ENCODE peak calls at places on chromosomes 2 and 18, in ten cellular contexts. One of them, this sample, is unnamed.

GRCh38 chr2:178327516-178327915 is 123.5 kb downstream of the PRKRA start:
- DNase-seq in gastrocnemius medialis: no peak
- DNase-seq in neural progenitor cell: no peak
- DNase-seq in left ventricle myocardium inferior: no peak
- DNase-seq in DND-41: no peak
- DNase-seq in body of pancreas: no peak
- DNase-seq in tibial artery: no peak
- DNase-seq in cardiac muscle cell: no peak
- DNase-seq in breast epithelium: no peak
- DNase-seq in kidney: no peak
- DNase-seq in this sample: no peak

GRCh38 chr2:86221066-86221684 is 21.9 kb downstream of the MRPL35 start:
- DNase-seq in left ventricle myocardium inferior: no peak
- DNase-seq in breast epithelium: no peak
- DNase-seq in DND-41: peak
- DNase-seq in kidney: no peak
- DNase-seq in neural progenitor cell: peak
- DNase-seq in body of pancreas: peak
- DNase-seq in cardiac muscle cell: peak
- DNase-seq in gastrocnemius medialis: no peak
- DNase-seq in tibial artery: no peak
- DNase-seq in this sample: no peak

GRCh38 chr2:73825408-73825807 is 3.4 kb upstream of the STAMBP start:
- DNase-seq in tibial artery: no peak
- DNase-seq in breast epithelium: no peak
- DNase-seq in kidney: no peak
- DNase-seq in body of pancreas: no peak
- DNase-seq in neural progenitor cell: no peak
- DNase-seq in left ventricle myocardium inferior: no peak
- DNase-seq in gastrocnemius medialis: no peak
- DNase-seq in cardiac muscle cell: no peak
- DNase-seq in DND-41: no peak
- DNase-seq in this sample: no peak

GRCh38 chr2:854460-854859 is 96.2 kb upstream of the SNTG2 start:
- DNase-seq in cardiac muscle cell: peak
- DNase-seq in DND-41: no peak
- DNase-seq in neural progenitor cell: peak
- DNase-seq in tibial artery: no peak
- DNase-seq in kidney: peak
- DNase-seq in body of pancreas: peak
- DNase-seq in left ventricle myocardium inferior: peak
- DNase-seq in gastrocnemius medialis: no peak
- DNase-seq in breast epithelium: no peak
- DNase-seq in this sample: no peak

GRCh38 chr2:46459694-46460093 is 19.7 kb upstream of the TMEM247 start:
- DNase-seq in left ventricle myocardium inferior: no peak
- DNase-seq in tibial artery: no peak
- DNase-seq in body of pancreas: no peak
- DNase-seq in cardiac muscle cell: no peak
- DNase-seq in DND-41: no peak
- DNase-seq in neural progenitor cell: no peak
- DNase-seq in kidney: no peak
- DNase-seq in gastrocnemius medialis: no peak
- DNase-seq in breast epithelium: no peak
- DNase-seq in this sample: no peak

GRCh38 chr2:64018715-64019082 is 529 bp downstream of the VPS54 start:
- DNase-seq in neural progenitor cell: peak
- DNase-seq in tibial artery: peak
- DNase-seq in breast epithelium: peak
- DNase-seq in left ventricle myocardium inferior: peak
- DNase-seq in body of pancreas: peak
- DNase-seq in gastrocnemius medialis: peak
- DNase-seq in kidney: peak
- DNase-seq in DND-41: peak
- DNase-seq in cardiac muscle cell: no peak
- DNase-seq in this sample: no peak

GRCh38 chr2:47169784-47170183 is 14.7 kb upstream of the STPG4 start:
- DNase-seq in cardiac muscle cell: no peak
- DNase-seq in body of pancreas: no peak
- DNase-seq in left ventricle myocardium inferior: no peak
- DNase-seq in breast epithelium: no peak
- DNase-seq in kidney: no peak
- DNase-seq in tibial artery: no peak
- DNase-seq in gastrocnemius medialis: no peak
- DNase-seq in neural progenitor cell: no peak
- DNase-seq in DND-41: no peak
- DNase-seq in this sample: no peak

GRCh38 chr2:216792222-216793001 is 67.5 kb downstream of the TNP1 start:
- DNase-seq in gastrocnemius medialis: peak
- DNase-seq in cardiac muscle cell: peak
- DNase-seq in DND-41: no peak
- DNase-seq in breast epithelium: peak
- DNase-seq in left ventricle myocardium inferior: peak
- DNase-seq in body of pancreas: peak
- DNase-seq in tibial artery: peak
- DNase-seq in kidney: peak
- DNase-seq in neural progenitor cell: peak
- DNase-seq in this sample: no peak

GRCh38 chr2:113220970-113221708 is 47.4 kb downstream of the PSD4 start:
- DNase-seq in cardiac muscle cell: no peak
- DNase-seq in breast epithelium: no peak
- DNase-seq in DND-41: no peak
- DNase-seq in left ventricle myocardium inferior: no peak
- DNase-seq in kidney: no peak
- DNase-seq in body of pancreas: no peak
- DNase-seq in gastrocnemius medialis: no peak
- DNase-seq in neural progenitor cell: no peak
- DNase-seq in tibial artery: peak
- DNase-seq in this sample: no peak

GRCh38 chr2:36088716-36089328 is 266.8 kb upstream of the CRIM1 start:
- DNase-seq in gastrocnemius medialis: no peak
- DNase-seq in kidney: peak
- DNase-seq in tibial artery: no peak
- DNase-seq in neural progenitor cell: no peak
- DNase-seq in DND-41: no peak
- DNase-seq in body of pancreas: no peak
- DNase-seq in left ventricle myocardium inferior: no peak
- DNase-seq in breast epithelium: no peak
- DNase-seq in cardiac muscle cell: no peak
- DNase-seq in this sample: no peak

GRCh38 chr2:159606287-159606686 is 10.1 kb downstream of the BAZ2B start:
- DNase-seq in kidney: no peak
- DNase-seq in gastrocnemius medialis: no peak
- DNase-seq in DND-41: no peak
- DNase-seq in body of pancreas: no peak
- DNase-seq in breast epithelium: no peak
- DNase-seq in cardiac muscle cell: peak
- DNase-seq in neural progenitor cell: no peak
- DNase-seq in tibial artery: no peak
- DNase-seq in left ventricle myocardium inferior: no peak
- DNase-seq in this sample: no peak

GRCh38 chr18:58211510-58211909 is 167.5 kb downstream of the NEDD4L start:
- DNase-seq in cardiac muscle cell: no peak
- DNase-seq in neural progenitor cell: no peak
- DNase-seq in left ventricle myocardium inferior: no peak
- DNase-seq in tibial artery: no peak
- DNase-seq in breast epithelium: no peak
- DNase-seq in gastrocnemius medialis: no peak
- DNase-seq in body of pancreas: peak
- DNase-seq in DND-41: no peak
- DNase-seq in kidney: no peak
- DNase-seq in this sample: no peak

GRCh38 chr2:32772623-32773221 is 144.9 kb downstream of the TTC27 start:
- DNase-seq in neural progenitor cell: peak
- DNase-seq in body of pancreas: no peak
- DNase-seq in DND-41: no peak
- DNase-seq in cardiac muscle cell: peak
- DNase-seq in gastrocnemius medialis: no peak
- DNase-seq in kidney: no peak
- DNase-seq in left ventricle myocardium inferior: no peak
- DNase-seq in tibial artery: no peak
- DNase-seq in breast epithelium: no peak
- DNase-seq in this sample: no peak

GRCh38 chr18:76445275-76445674 is 49.8 kb downstream of the ZNF516 start:
- DNase-seq in breast epithelium: no peak
- DNase-seq in tibial artery: no peak
- DNase-seq in left ventricle myocardium inferior: no peak
- DNase-seq in DND-41: no peak
- DNase-seq in body of pancreas: no peak
- DNase-seq in neural progenitor cell: no peak
- DNase-seq in cardiac muscle cell: peak
- DNase-seq in kidney: no peak
- DNase-seq in gastrocnemius medialis: no peak
- DNase-seq in this sample: no peak

GRCh38 chr2:100004348-100004884 is 138.0 kb downstream of the AFF3 start:
- DNase-seq in left ventricle myocardium inferior: no peak
- DNase-seq in neural progenitor cell: no peak
- DNase-seq in body of pancreas: no peak
- DNase-seq in tibial artery: no peak
- DNase-seq in DND-41: no peak
- DNase-seq in breast epithelium: no peak
- DNase-seq in gastrocnemius medialis: no peak
- DNase-seq in kidney: no peak
- DNase-seq in cardiac muscle cell: no peak
- DNase-seq in this sample: no peak

GRCh38 chr2:120897399-120897798 is 161.7 kb downstream of the GLI2 start:
- DNase-seq in DND-41: no peak
- DNase-seq in gastrocnemius medialis: no peak
- DNase-seq in cardiac muscle cell: no peak
- DNase-seq in neural progenitor cell: no peak
- DNase-seq in left ventricle myocardium inferior: no peak
- DNase-seq in tibial artery: no peak
- DNase-seq in body of pancreas: no peak
- DNase-seq in breast epithelium: no peak
- DNase-seq in kidney: no peak
- DNase-seq in this sample: no peak
- H3K27ac ChIP-seq in DND-41: no peak
- H3K27ac ChIP-seq in gastrocnemius medialis: peak
- H3K27ac ChIP-seq in cardiac muscle cell: no peak
- H3K27ac ChIP-seq in neural progenitor cell: no peak
- H3K27ac ChIP-seq in left ventricle myocardium inferior: no peak
- H3K27ac ChIP-seq in tibial artery: no peak
- H3K27ac ChIP-seq in body of pancreas: no peak
- H3K27ac ChIP-seq in breast epithelium: no peak
- H3K27ac ChIP-seq in kidney: no peak
- H3K27ac ChIP-seq in this sample: no peak

DNA sequence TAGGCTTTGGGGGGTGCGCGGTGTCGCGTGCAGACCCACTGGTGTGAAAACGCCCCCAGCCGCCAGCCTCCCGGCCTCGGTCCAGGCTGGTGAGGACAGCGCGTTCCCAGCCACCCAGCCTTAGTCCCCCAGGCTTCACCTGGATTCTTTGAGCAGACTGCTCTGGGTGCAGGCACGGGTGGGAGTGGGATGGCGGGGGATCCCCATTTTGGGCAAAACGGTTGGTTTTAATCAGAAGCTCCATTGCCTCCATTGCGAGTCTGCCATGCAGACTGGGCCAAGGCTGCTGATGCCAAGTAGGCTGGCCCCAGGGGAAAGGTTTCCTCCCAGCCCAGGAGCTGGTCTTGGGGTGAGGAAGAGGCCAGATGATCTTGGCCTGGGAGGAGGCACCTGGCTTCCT is 445 bp downstream of the MLPH start:
- DNase-seq in left ventricle myocardium inferior: no peak
- DNase-seq in cardiac muscle cell: no peak
- DNase-seq in breast epithelium: no peak
- DNase-seq in DND-41: no peak
- DNase-seq in kidney: no peak
- DNase-seq in neural progenitor cell: no peak
- DNase-seq in tibial artery: no peak
- DNase-seq in gastrocnemius medialis: no peak
- DNase-seq in body of pancreas: peak
- DNase-seq in this sample: peak
- H3K4me3 ChIP-seq in left ventricle myocardium inferior: peak
- H3K4me3 ChIP-seq in cardiac muscle cell: peak
- H3K4me3 ChIP-seq in breast epithelium: peak
- H3K4me3 ChIP-seq in DND-41: no peak
- H3K4me3 ChIP-seq in kidney: peak
- H3K4me3 ChIP-seq in neural progenitor cell: peak
- H3K4me3 ChIP-seq in tibial artery: peak
- H3K4me3 ChIP-seq in gastrocnemius medialis: peak
- H3K4me3 ChIP-seq in body of pancreas: peak
- H3K4me3 ChIP-seq in this sample: no peak

GRCh38 chr2:12048551-12048950 is 302.1 kb downstream of the LPIN1 start:
- DNase-seq in left ventricle myocardium inferior: no peak
- DNase-seq in neural progenitor cell: peak
- DNase-seq in body of pancreas: no peak
- DNase-seq in kidney: no peak
- DNase-seq in tibial artery: no peak
- DNase-seq in cardiac muscle cell: no peak
- DNase-seq in gastrocnemius medialis: no peak
- DNase-seq in DND-41: peak
- DNase-seq in breast epithelium: no peak
- DNase-seq in this sample: no peak
- TF ChIP-seq CTCF in left ventricle myocardium inferior: peak
- TF ChIP-seq CTCF in neural progenitor cell: peak
- TF ChIP-seq CTCF in body of pancreas: no peak
- TF ChIP-seq CTCF in kidney: no peak
- TF ChIP-seq CTCF in tibial artery: no peak
- TF ChIP-seq CTCF in cardiac muscle cell: peak
- TF ChIP-seq CTCF in gastrocnemius medialis: no peak
- TF ChIP-seq CTCF in DND-41: peak
- TF ChIP-seq CTCF in breast epithelium: no peak
- TF ChIP-seq CTCF in this sample: no peak

GRCh38 chr2:65486282-65486681 is 53.9 kb upstream of the SPRED2 start:
- DNase-seq in left ventricle myocardium inferior: no peak
- DNase-seq in cardiac muscle cell: no peak
- DNase-seq in neural progenitor cell: no peak
- DNase-seq in gastrocnemius medialis: no peak
- DNase-seq in tibial artery: no peak
- DNase-seq in DND-41: no peak
- DNase-seq in breast epithelium: no peak
- DNase-seq in kidney: no peak
- DNase-seq in body of pancreas: no peak
- DNase-seq in this sample: no peak

GRCh38 chr2:65483763-65484162 is 51.4 kb upstream of the SPRED2 start:
- DNase-seq in breast epithelium: no peak
- DNase-seq in neural progenitor cell: no peak
- DNase-seq in kidney: no peak
- DNase-seq in body of pancreas: no peak
- DNase-seq in cardiac muscle cell: peak
- DNase-seq in tibial artery: no peak
- DNase-seq in gastrocnemius medialis: no peak
- DNase-seq in DND-41: no peak
- DNase-seq in left ventricle myocardium inferior: no peak
- DNase-seq in this sample: no peak

GRCh38 chr2:65486802-65487201 is 54.4 kb upstream of the SPRED2 start:
- DNase-seq in body of pancreas: no peak
- DNase-seq in gastrocnemius medialis: no peak
- DNase-seq in kidney: no peak
- DNase-seq in left ventricle myocardium inferior: no peak
- DNase-seq in tibial artery: no peak
- DNase-seq in neural progenitor cell: no peak
- DNase-seq in cardiac muscle cell: no peak
- DNase-seq in breast epithelium: no peak
- DNase-seq in DND-41: no peak
- DNase-seq in this sample: no peak

GRCh38 chr2:65487404-65487803 is 55.0 kb upstream of the SPRED2 start:
- DNase-seq in DND-41: no peak
- DNase-seq in left ventricle myocardium inferior: no peak
- DNase-seq in kidney: no peak
- DNase-seq in body of pancreas: no peak
- DNase-seq in cardiac muscle cell: no peak
- DNase-seq in gastrocnemius medialis: no peak
- DNase-seq in tibial artery: no peak
- DNase-seq in breast epithelium: peak
- DNase-seq in neural progenitor cell: no peak
- DNase-seq in this sample: no peak

GRCh38 chr2:65485839-65486238 is 53.4 kb upstream of the SPRED2 start:
- DNase-seq in kidney: no peak
- DNase-seq in neural progenitor cell: no peak
- DNase-seq in breast epithelium: no peak
- DNase-seq in cardiac muscle cell: no peak
- DNase-seq in DND-41: no peak
- DNase-seq in tibial artery: no peak
- DNase-seq in left ventricle myocardium inferior: no peak
- DNase-seq in gastrocnemius medialis: no peak
- DNase-seq in body of pancreas: no peak
- DNase-seq in this sample: no peak
- H3K27ac ChIP-seq in kidney: no peak
- H3K27ac ChIP-seq in neural progenitor cell: no peak
- H3K27ac ChIP-seq in breast epithelium: no peak
- H3K27ac ChIP-seq in cardiac muscle cell: no peak
- H3K27ac ChIP-seq in DND-41: no peak
- H3K27ac ChIP-seq in tibial artery: no peak
- H3K27ac ChIP-seq in left ventricle myocardium inferior: no peak
- H3K27ac ChIP-seq in gastrocnemius medialis: no peak
- H3K27ac ChIP-seq in body of pancreas: no peak
- H3K27ac ChIP-seq in this sample: no peak

This sample was measured in spleen.